ENCODE peak calls at places on chromosomes 3 and 15, in seven cellular contexts. U, Y, P, A, R, I and V are unnamed samples.
A peak's percentile ranks its signal among the peaks of the same experiment; 100 is the strongest.

GRCh38 chr3:168544097-168544957 is 448.6 kb upstream of the GOLIM4 start:
- DNase-seq in U (peak; percentile 50), Y (no peak), P (no peak), A (no peak), R (no peak), I (no peak), V (no peak)

GRCh38 chr3:98801042-98801747 is 38.1 kb downstream of the ST3GAL6 start:
- DNase-seq in U (no peak), Y (no peak), P (no peak), A (no peak), R (no peak), I (no peak), V (no peak)

GRCh38 chr15:59313703-59314332 is 58.9 kb downstream of the MYO1E start:
- DNase-seq in U (peak; percentile 96), Y (no peak), P (peak; percentile 88), A (peak; percentile 67), R (no peak), I (no peak), V (no peak)

GRCh38 chr3:18444597-18445420 is 19.7 kb upstream of the SATB1 start:
- DNase-seq in U (peak; percentile 62), Y (peak; percentile 74), P (peak; percentile 36), A (peak; percentile 65), R (no peak), I (peak; percentile 77), V (peak; percentile 89)

GRCh38 chr15:90419738-90420487 is 31.9 kb downstream of the IQGAP1 start:
- DNase-seq in U (no peak), Y (no peak), P (peak; percentile 73), A (peak; percentile 58), R (peak; percentile 42), I (no peak), V (no peak)

GRCh38 chr3:172673210-172673679 is 37.6 kb downstream of the NCEH1 start:
- DNase-seq in U (peak; percentile 89), Y (peak; percentile 36), P (peak; percentile 92), A (peak; percentile 51), R (peak; percentile 22), I (peak; percentile 42), V (peak; percentile 78)

GRCh38 chr3:122858373-122858772 is 63.5 kb downstream of the SLC49A4 start:
- DNase-seq in U (peak; percentile 27), Y (no peak), P (peak; percentile 37), A (no peak), R (no peak), I (no peak), V (no peak)

GRCh38 chr15:47586653-47587224 is 130.6 kb upstream of the SEMA6D start:
- DNase-seq in U (peak; percentile 86), Y (no peak), P (peak; percentile 47), A (no peak), R (no peak), I (no peak), V (no peak)

GRCh38 chr3:105367406-105368213 is 901 bp downstream of the ALCAM start:
- DNase-seq in U (peak; percentile 82), Y (peak; percentile 44), P (peak; percentile 82), A (peak; percentile 27), R (no peak), I (peak; percentile 64), V (peak; percentile 73)

GRCh38 chr3:12884790-12885584 is 43.6 kb upstream of the RPL32 start:
- DNase-seq in U (no peak), Y (no peak), P (no peak), A (no peak), R (no peak), I (no peak), V (no peak)

GRCh38 chr3:58161435-58162398 is 49.1 kb downstream of the DNASE1L3 start:
- DNase-seq in U (no peak), Y (no peak), P (peak; percentile 99), A (peak; percentile 75), R (peak; percentile 71), I (no peak), V (no peak)

GRCh38 chr15:35173444-35174118 is 88.5 kb upstream of the NANOGP8 start:
- DNase-seq in U (no peak), Y (no peak), P (peak; percentile 20), A (no peak), R (no peak), I (no peak), V (no peak)